ENCODE peak calls at places on chromosomes 4 and X, in five cellular contexts. X is stimulated activated CD4-positive, alpha-beta T cell treated with anti-CD3 and anti-CD28 coated beads, Interleukin-1b, Interleukin-23, amount 100 ng/mL, for 1 hour; J is RPMI8226; Q is type B pancreatic cell; P is choroid plexus epithelial cell. F is an unnamed sample.

GRCh38 chrX:13128104-13128503 is 83.7 kb upstream of the FAM9C start:
- DNase-seq in X (no peak), J (no peak), Q (no peak), P (peak), F (no peak)

GRCh38 chrX:72005046-72005445 is 94.4 kb downstream of the NHSL2 start:
- DNase-seq in X (no peak), P (no peak), Q (peak), J (no peak), F (no peak)

GRCh38 chrX:103669745-103670144 is 16.8 kb downstream of the MORF4L2 start:
- DNase-seq in J (no peak), X (no peak), Q (no peak), P (no peak), F (no peak)

GRCh38 chr4:124713213-124713592 is 671 bp upstream of the ANKRD50 start:
- DNase-seq in Q (peak), X (no peak), J (peak), P (peak), F (peak)

GRCh38 chrX:44003975-44004374 is 30.8 kb upstream of the NDP start:
- DNase-seq in P (no peak), J (no peak), Q (no peak), X (no peak), F (no peak)

GRCh38 chrX:95505721-95506120 is 1178.9 kb upstream of the DIAPH2 start:
- DNase-seq in X (no peak), J (no peak), Q (no peak), P (no peak), F (no peak)

GRCh38 chrX:150476183-150476699 is 92.2 kb upstream of the MTM1 start:
- DNase-seq in Q (no peak), P (peak), X (no peak), J (no peak), F (no peak)

GRCh38 chr4:153759407-153760226 is at the start of gene RNF175:
- DNase-seq in Q (no peak), X (no peak), P (no peak), J (no peak), F (no peak)

GRCh38 chr4:170589597-170590191 is 499.9 kb upstream of the AADAT start:
- DNase-seq in X (no peak), P (peak), Q (no peak), J (peak), F (peak)

GRCh38 chr4:169716677-169717076 is 41.1 kb downstream of the HPF1 start:
- DNase-seq in J (no peak), Q (no peak), P (peak), X (no peak), F (no peak)

F was measured in KBM-7.